ENCODE peak calls at places on chromosomes 13 and 19, in six cellular contexts. One of them, this sample, is unnamed.

GRCh38 chr13:106612688-106613087 is 44.8 kb upstream of the ARGLU1 start:
- DNase-seq in NCI-H774: no peak
- DNase-seq in caudate nucleus: no peak
- DNase-seq in cardiac fibroblast: peak
- DNase-seq in AG04450: no peak
- DNase-seq in GM10248: no peak
- DNase-seq in this sample: no peak

GRCh38 chr13:105598551-105598950 is 936.9 kb downstream of the EFNB2 start:
- DNase-seq in NCI-H774: no peak
- DNase-seq in caudate nucleus: no peak
- DNase-seq in cardiac fibroblast: peak
- DNase-seq in AG04450: no peak
- DNase-seq in GM10248: no peak
- DNase-seq in this sample: no peak

GRCh38 chr19:10514211-10515145 is 2.8 kb downstream of the S1PR5 start:
- DNase-seq in NCI-H774: no peak
- DNase-seq in caudate nucleus: no peak
- DNase-seq in cardiac fibroblast: no peak
- DNase-seq in AG04450: no peak
- DNase-seq in GM10248: no peak
- DNase-seq in this sample: no peak

GRCh38 chr19:9721861-9722260 is 46.7 kb downstream of the ZNF846 start:
- DNase-seq in NCI-H774: no peak
- DNase-seq in caudate nucleus: no peak
- DNase-seq in cardiac fibroblast: no peak
- DNase-seq in AG04450: no peak
- DNase-seq in GM10248: no peak
- DNase-seq in this sample: no peak

GRCh38 chr13:30577381-30577780 is 40.3 kb upstream of the USPL1 start:
- DNase-seq in NCI-H774: no peak
- DNase-seq in caudate nucleus: no peak
- DNase-seq in cardiac fibroblast: peak
- DNase-seq in AG04450: peak
- DNase-seq in GM10248: peak
- DNase-seq in this sample: peak

GRCh38 chr19:48006762-48007161 is 12.3 kb downstream of the ELSPBP1 start:
- DNase-seq in NCI-H774: no peak
- DNase-seq in caudate nucleus: no peak
- DNase-seq in cardiac fibroblast: peak
- DNase-seq in AG04450: no peak
- DNase-seq in GM10248: no peak
- DNase-seq in this sample: no peak

GRCh38 chr13:93847162-93847561 is 620.6 kb downstream of the GPC6 start:
- DNase-seq in NCI-H774: no peak
- DNase-seq in caudate nucleus: no peak
- DNase-seq in cardiac fibroblast: peak
- DNase-seq in AG04450: peak
- DNase-seq in GM10248: no peak
- DNase-seq in this sample: no peak

GRCh38 chr13:44331912-44332840 is 41.4 kb upstream of the SERP2 start:
- DNase-seq in NCI-H774: no peak
- DNase-seq in caudate nucleus: no peak
- DNase-seq in cardiac fibroblast: peak
- DNase-seq in AG04450: peak
- DNase-seq in GM10248: no peak
- DNase-seq in this sample: peak

GRCh38 chr13:43546260-43546659 is 240.5 kb downstream of the ENOX1 start:
- DNase-seq in NCI-H774: peak
- DNase-seq in caudate nucleus: no peak
- DNase-seq in cardiac fibroblast: no peak
- DNase-seq in AG04450: no peak
- DNase-seq in GM10248: no peak
- DNase-seq in this sample: no peak

GRCh38 chr13:62357887-62358645 is 942.4 kb upstream of the PCDH20 start:
- DNase-seq in NCI-H774: no peak
- DNase-seq in caudate nucleus: no peak
- DNase-seq in cardiac fibroblast: peak
- DNase-seq in AG04450: peak
- DNase-seq in GM10248: peak
- DNase-seq in this sample: no peak

GRCh38 chr13:39105110-39105509 is 66.9 kb downstream of the NHLRC3 start:
- DNase-seq in NCI-H774: peak
- DNase-seq in caudate nucleus: no peak
- DNase-seq in cardiac fibroblast: peak
- DNase-seq in AG04450: no peak
- DNase-seq in GM10248: no peak
- DNase-seq in this sample: no peak

GRCh38 chr13:109256866-109257760 is 529.3 kb downstream of the IRS2 start:
- DNase-seq in NCI-H774: no peak
- DNase-seq in caudate nucleus: no peak
- DNase-seq in cardiac fibroblast: peak
- DNase-seq in AG04450: peak
- DNase-seq in GM10248: no peak
- DNase-seq in this sample: peak

GRCh38 chr13:49540552-49540951 is 44.8 kb downstream of the PHF11 start:
- DNase-seq in NCI-H774: no peak
- DNase-seq in caudate nucleus: no peak
- DNase-seq in cardiac fibroblast: peak
- DNase-seq in AG04450: no peak
- DNase-seq in GM10248: no peak
- DNase-seq in this sample: no peak

GRCh38 chr19:5913739-5914357 is at the start of gene CAPS:
- DNase-seq in NCI-H774: no peak
- DNase-seq in caudate nucleus: no peak
- DNase-seq in cardiac fibroblast: peak
- DNase-seq in AG04450: no peak
- DNase-seq in GM10248: no peak
- DNase-seq in this sample: peak

GRCh38 chr19:788821-789472 is 8.3 kb upstream of the PTBP1 start:
- DNase-seq in NCI-H774: no peak
- DNase-seq in caudate nucleus: no peak
- DNase-seq in cardiac fibroblast: no peak
- DNase-seq in AG04450: no peak
- DNase-seq in GM10248: no peak
- DNase-seq in this sample: no peak

GRCh38 chr19:47187023-47187655 is 43.9 kb downstream of the BBC3 start:
- DNase-seq in NCI-H774: no peak
- DNase-seq in caudate nucleus: no peak
- DNase-seq in cardiac fibroblast: no peak
- DNase-seq in AG04450: no peak
- DNase-seq in GM10248: peak
- DNase-seq in this sample: no peak

GRCh38 chr19:3881272-3882040 is 971 bp downstream of the ATCAY start:
- DNase-seq in NCI-H774: no peak
- DNase-seq in caudate nucleus: no peak
- DNase-seq in cardiac fibroblast: no peak
- DNase-seq in AG04450: no peak
- DNase-seq in GM10248: no peak
- DNase-seq in this sample: no peak

GRCh38 chr13:46124531-46124966 is 19.7 kb upstream of the CPB2 start:
- DNase-seq in NCI-H774: no peak
- DNase-seq in caudate nucleus: no peak
- DNase-seq in cardiac fibroblast: no peak
- DNase-seq in AG04450: no peak
- DNase-seq in GM10248: no peak
- DNase-seq in this sample: no peak

GRCh38 chr19:50549059-50549926 is 18.9 kb downstream of the LRRC4B start:
- DNase-seq in NCI-H774: no peak
- DNase-seq in caudate nucleus: no peak
- DNase-seq in cardiac fibroblast: no peak
- DNase-seq in AG04450: no peak
- DNase-seq in GM10248: no peak
- DNase-seq in this sample: no peak

GRCh38 chr13:21001471-21001870 is 59.9 kb downstream of the LATS2 start:
- DNase-seq in NCI-H774: no peak
- DNase-seq in caudate nucleus: no peak
- DNase-seq in cardiac fibroblast: no peak
- DNase-seq in AG04450: no peak
- DNase-seq in GM10248: no peak
- DNase-seq in this sample: no peak

This sample was measured in GM04503.